ENCODE peak calls at places on chromosomes 2 and 18, in eight cellular contexts. I is osteocyte, N is progenitor cell of endocrine pancreas, K is astrocyte of the spinal cord, V is uterus, T is AG04449, F is lower lobe of right lung, D is PC-3. H is an unnamed sample.

GRCh38 chr2:177030391-177031000 is 182.1 kb upstream of the HNRNPA3 start:
- DNase-seq in D (no peak), F (no peak), T (no peak), K (no peak), I (no peak), N (no peak), V (no peak), H (no peak)

GRCh38 chr2:46336560-46336959 is 39.4 kb downstream of the EPAS1 start:
- DNase-seq in T (no peak), N (no peak), K (peak; percentile 51), F (no peak), V (no peak), I (no peak), D (no peak), H (no peak)

GRCh38 chr2:70118798-70119454 is 31.6 kb downstream of the PCBP1 start:
- DNase-seq in D (no peak), N (no peak), V (no peak), I (no peak), K (no peak), F (no peak), T (no peak), H (no peak)

GRCh38 chr2:40244251-40245010 is 207.5 kb downstream of the SLC8A1 start:
- DNase-seq in F (peak; percentile 48), D (peak; percentile 77), V (peak; percentile 52), N (peak; percentile 15), I (no peak), K (peak; percentile 86), T (peak; percentile 55), H (peak; percentile 14)

GRCh38 chr18:7575465-7576026 is 8.4 kb downstream of the PTPRM start:
- DNase-seq in K (peak; percentile 67), V (no peak), D (peak; percentile 83), T (no peak), F (no peak), I (no peak), N (no peak), H (no peak)

GRCh38 chr18:55546873-55547704 is 40.9 kb downstream of the TCF4 start:
- DNase-seq in K (peak; percentile 86), F (no peak), N (no peak), T (peak; percentile 38), D (no peak), I (no peak), V (peak; percentile 38), H (peak; percentile 10)

GRCh38 chr2:191030521-191031154 is 16.7 kb upstream of the STAT1 start:
- DNase-seq in V (peak; percentile 34), K (peak; percentile 55), D (peak; percentile 64), I (no peak), N (no peak), T (no peak), F (no peak), H (no peak)

GRCh38 chr18:24378598-24378997 is 19.0 kb downstream of the OSBPL1A start:
- DNase-seq in N (no peak), T (no peak), V (no peak), I (peak; percentile 13), F (no peak), D (no peak), K (no peak), H (no peak)

GRCh38 chr18:10388380-10388779 is 66.1 kb upstream of the APCDD1 start:
- DNase-seq in T (no peak), N (no peak), V (no peak), I (no peak), D (no peak), F (no peak), K (no peak), H (no peak)

GRCh38 chr2:231621051-231621879 is 28.6 kb downstream of the TEX44 start:
- DNase-seq in T (no peak), D (peak; percentile 55), F (peak; percentile 59), I (no peak), K (no peak), V (peak; percentile 85), N (no peak), H (no peak)

GRCh38 chr2:69683170-69683971 is 39.8 kb upstream of the AAK1 start:
- DNase-seq in V (peak; percentile 80), F (no peak), I (no peak), K (peak; percentile 82), N (no peak), D (peak; percentile 83), T (peak; percentile 21), H (peak; percentile 24)

GRCh38 chr2:68432696-68433658 is 34.1 kb downstream of the FBXO48 start:
- DNase-seq in N (no peak), I (no peak), D (no peak), K (no peak), V (no peak), F (no peak), T (no peak), H (no peak)

GRCh38 chr2:7269993-7270392 is 352.8 kb downstream of the RNF144A start:
- DNase-seq in T (no peak), I (no peak), F (no peak), N (no peak), K (no peak), D (no peak), V (no peak), H (no peak)

GRCh38 chr2:7523557-7524210 is 606.5 kb downstream of the RNF144A start:
- DNase-seq in I (no peak), D (peak; percentile 89), F (no peak), N (no peak), V (no peak), T (no peak), K (no peak), H (no peak)

DNA sequence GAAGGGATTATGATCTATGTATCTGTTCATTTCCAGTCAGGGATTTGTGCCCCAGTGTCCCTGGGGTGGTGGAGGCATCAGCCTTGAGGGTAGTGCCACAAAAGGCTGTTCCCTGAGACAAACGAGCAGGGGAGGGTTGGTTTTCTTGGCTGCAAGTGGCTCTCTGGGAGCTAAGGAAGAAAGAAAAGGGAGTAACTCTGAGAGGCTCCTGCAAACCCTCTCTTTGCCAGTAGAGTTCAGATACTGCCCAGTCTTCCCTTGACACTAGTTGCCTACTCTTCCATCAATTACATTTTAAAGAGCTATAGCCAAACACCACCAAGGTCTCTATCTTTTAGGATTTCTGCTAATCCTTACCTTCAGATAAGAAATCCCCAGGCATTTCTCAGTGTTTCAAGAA is 18.5 kb upstream of the KCTD1 start:
- DNase-seq in K (no peak), V (no peak), D (no peak), I (no peak), T (no peak), F (no peak), N (no peak), H (no peak)
- TF ChIP-seq CTCF in K (no peak), V (no peak), D (no peak), I (no peak), T (no peak), F (no peak), N (no peak), H (no peak)

GRCh38 chr2:171709011-171709685 is 21.9 kb downstream of the DYNC1I2 start:
- DNase-seq in N (no peak), V (no peak), T (no peak), K (no peak), I (no peak), D (peak; percentile 22), F (no peak), H (no peak)

GRCh38 chr2:171702781-171703556 is 15.7 kb downstream of the DYNC1I2 start:
- DNase-seq in T (no peak), K (no peak), F (no peak), V (no peak), N (no peak), I (no peak), D (no peak), H (no peak)

GRCh38 chr2:171703574-171704347 is 16.5 kb downstream of the DYNC1I2 start:
- DNase-seq in V (no peak), N (no peak), F (no peak), T (no peak), K (peak; percentile 32), I (no peak), D (peak; percentile 57), H (no peak)

GRCh38 chr2:171707752-171708151 is 20.5 kb downstream of the DYNC1I2 start:
- DNase-seq in N (no peak), T (no peak), I (no peak), V (no peak), D (no peak), K (no peak), F (no peak), H (no peak)

GRCh38 chr2:171706152-171706803 is 19.0 kb downstream of the DYNC1I2 start:
- DNase-seq in I (no peak), F (no peak), D (peak; percentile 56), K (peak; percentile 24), N (no peak), V (no peak), T (no peak), H (no peak)
- TF ChIP-seq CTCF in I (peak; percentile 65), F (peak; percentile 36), D (peak; percentile 64), K (peak; percentile 30), N (peak; percentile 31), V (peak; percentile 7), T (peak; percentile 14), H (peak; percentile 42)

DNA sequence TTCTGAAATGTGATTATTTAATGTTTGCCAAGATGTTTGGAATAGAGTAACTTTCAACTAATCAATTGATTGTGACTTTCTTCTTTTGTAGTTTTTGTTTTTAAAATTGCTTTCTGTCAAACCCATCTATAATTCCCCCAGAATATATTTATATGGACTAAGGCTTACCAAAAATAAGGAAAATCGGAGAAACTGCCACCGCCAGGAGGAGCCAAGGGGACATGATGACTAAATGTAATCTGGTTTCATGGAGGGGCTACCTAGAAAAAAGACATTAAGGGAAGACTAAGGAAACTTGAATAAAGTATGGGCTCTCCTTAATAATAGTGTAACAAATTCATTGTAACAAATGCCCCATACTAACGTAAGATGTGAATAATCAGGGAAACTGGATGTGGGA is 19.5 kb downstream of the BOLA3 start:
- DNase-seq in F (no peak), D (no peak), T (no peak), K (no peak), N (no peak), I (no peak), V (no peak), H (no peak)
- TF ChIP-seq CTCF in F (no peak), D (no peak), T (no peak), K (peak; percentile 27), N (peak; percentile 41), I (peak; percentile 41), V (no peak), H (no peak)

GRCh38 chr2:211881449-211881848 is 657.2 kb downstream of the ERBB4 start:
- DNase-seq in N (no peak), F (no peak), K (no peak), T (no peak), I (no peak), V (no peak), D (no peak), H (no peak)

GRCh38 chr2:211877061-211877460 is 661.5 kb downstream of the ERBB4 start:
- DNase-seq in F (no peak), I (no peak), V (no peak), K (peak; percentile 12), N (no peak), D (no peak), T (no peak), H (no peak)

GRCh38 chr2:211875488-211875887 is 663.1 kb downstream of the ERBB4 start:
- DNase-seq in V (no peak), F (no peak), I (no peak), N (no peak), D (peak; percentile 9), K (no peak), T (no peak), H (no peak)

DNA sequence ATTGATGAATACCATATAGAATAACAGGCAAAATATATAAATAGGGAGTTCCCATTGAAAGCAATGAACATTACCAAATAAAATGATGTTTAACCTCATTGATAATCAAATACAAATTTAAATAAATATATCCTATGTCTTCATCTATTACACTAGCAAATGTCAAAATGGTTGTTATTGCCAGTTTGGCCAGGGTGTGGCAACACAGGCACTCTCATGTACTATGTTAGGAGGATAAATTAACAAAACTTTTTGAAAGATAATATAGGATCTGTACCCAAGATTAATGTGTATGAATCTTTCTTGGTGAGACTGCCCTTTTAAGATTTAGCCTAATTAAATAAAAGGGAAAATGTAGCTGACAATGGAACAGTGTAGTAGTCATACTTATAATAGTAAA is 659.3 kb downstream of the ERBB4 start:
- DNase-seq in K (no peak), I (no peak), F (no peak), D (peak; percentile 24), V (no peak), T (no peak), N (no peak), H (no peak)
- TF ChIP-seq CTCF in K (peak; percentile 40), I (peak; percentile 71), F (no peak), D (peak; percentile 48), V (no peak), T (no peak), N (peak; percentile 39), H (peak; percentile 47)

H was measured in AG09319.